ENCODE peak calls at places on chromosomes 5 and 9, in five cellular contexts. B is neural crest cell, T is IMR-90, Q is nephron progenitor cell, E is Calu3. R is an unnamed sample.

GRCh38 chr9:120066315-120066714 is 513.7 kb downstream of the CDK5RAP2 start:
- DNase-seq in Q (no peak), E (no peak), T (no peak), B (no peak), R (no peak)

GRCh38 chr5:133970325-133970671 is 1.9 kb upstream of the C5orf15 start:
- DNase-seq in Q (no peak), B (no peak), T (no peak), E (peak; percentile 15), R (no peak)

GRCh38 chr5:9765421-9765820 is 135.3 kb upstream of the TAS2R1 start:
- DNase-seq in T (peak; percentile 93), E (no peak), B (no peak), Q (no peak), R (no peak)

GRCh38 chr9:74643303-74643933 is 146.3 kb downstream of the RORB start:
- DNase-seq in E (no peak), T (no peak), B (no peak), Q (no peak), R (no peak)

GRCh38 chr9:23441275-23441674 is 384.8 kb downstream of the ELAVL2 start:
- DNase-seq in T (no peak), E (no peak), B (no peak), Q (no peak), R (no peak)

GRCh38 chr9:137317979-137318511 is 16.0 kb upstream of the NRARP start:
- DNase-seq in E (no peak), B (no peak), T (no peak), Q (no peak), R (no peak)

GRCh38 chr9:124469011-124469832 is 19.0 kb downstream of the ADGRD2 start:
- DNase-seq in Q (no peak), B (no peak), E (no peak), T (no peak), R (no peak)

GRCh38 chr9:113137196-113138168 is 13.3 kb upstream of the SLC31A2 start:
- DNase-seq in E (no peak), Q (no peak), T (no peak), B (no peak), R (no peak)

GRCh38 chr5:78633710-78634109 is 14.9 kb downstream of the LHFPL2 start:
- DNase-seq in B (no peak), Q (no peak), T (peak; percentile 84), E (no peak), R (no peak)

GRCh38 chr5:96195053-96195452 is 233.4 kb upstream of the ELL2 start:
- DNase-seq in T (peak; percentile 61), E (no peak), Q (no peak), B (no peak), R (no peak)

GRCh38 chr9:102841376-102841775 is 153.8 kb upstream of the CYLC2 start:
- DNase-seq in B (no peak), Q (no peak), E (no peak), T (no peak), R (no peak)

GRCh38 chr5:169139381-169140125 is 161.4 kb downstream of the SLIT3 start:
- DNase-seq in Q (no peak), E (peak; percentile 89), B (no peak), T (no peak), R (no peak)

GRCh38 chr5:34847056-34847455 is 8.1 kb downstream of the TTC23L start:
- DNase-seq in B (no peak), T (no peak), Q (no peak), E (no peak), R (no peak)

DNA sequence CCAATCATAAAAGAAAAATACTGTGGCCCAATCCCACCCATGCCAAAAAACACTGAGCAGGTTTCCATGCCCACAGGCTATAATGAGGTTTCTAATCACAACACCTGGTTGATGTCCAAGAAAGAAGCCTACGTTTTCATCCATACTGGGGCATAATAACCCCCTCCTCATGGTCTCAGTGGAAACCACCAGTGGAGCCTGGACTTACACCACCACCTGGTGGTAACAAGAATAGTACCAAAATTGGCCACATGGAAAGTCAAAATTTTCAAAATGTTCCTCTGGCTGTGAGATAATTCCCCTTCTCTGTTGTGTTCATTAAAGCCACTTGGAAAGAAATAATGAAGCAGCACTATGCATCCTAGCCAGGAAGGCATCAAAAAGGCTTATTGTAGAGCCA is 687.3 kb upstream of the ST8SIA4 start:
- DNase-seq in E (peak; percentile 4), T (no peak), B (no peak), Q (no peak), R (no peak)
- TF ChIP-seq CTCF in E (peak; percentile 38), T (no peak), B (peak; percentile 49), Q (peak; percentile 36), R (no peak)

GRCh38 chr5:139651863-139652787 is 4.0 kb downstream of the CXXC5 start:
- DNase-seq in E (peak; percentile 94), Q (peak; percentile 84), B (peak; percentile 47), T (peak; percentile 94), R (no peak)
- TF ChIP-seq CTCF in E (no peak), Q (no peak), B (no peak), T (no peak), R (no peak)

DNA sequence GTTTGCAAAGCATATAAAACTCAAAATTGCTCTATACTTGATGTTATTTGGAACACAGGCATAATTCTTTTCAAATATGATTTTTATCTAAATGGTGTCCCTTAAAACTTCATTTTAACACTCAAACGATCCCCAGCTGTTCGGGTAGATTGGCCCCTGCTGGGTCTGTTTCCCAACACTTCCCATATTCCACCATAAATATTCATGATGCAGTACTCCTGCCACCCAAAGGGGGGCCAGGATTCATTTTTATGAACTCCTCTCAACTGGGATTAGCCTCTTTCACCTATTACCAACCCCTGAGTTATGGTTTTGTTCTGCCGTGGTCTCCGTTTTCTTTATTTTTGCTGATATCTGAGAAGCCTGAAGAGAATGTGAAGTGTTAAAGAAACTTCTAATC is 383.9 kb downstream of the DMRT2 start:
- DNase-seq in T (no peak), Q (no peak), B (no peak), E (no peak), R (no peak)
- TF ChIP-seq CTCF in T (no peak), Q (peak; percentile 16), B (peak; percentile 33), E (no peak), R (no peak)

GRCh38 chr5:161676109-161676508 is 9.4 kb upstream of the GABRA6 start:
- DNase-seq in T (no peak), E (no peak), B (no peak), Q (no peak), R (no peak)
- TF ChIP-seq CTCF in T (no peak), E (no peak), B (peak; percentile 61), Q (peak; percentile 58), R (no peak)

GRCh38 chr5:147234098-147234824 is 565 bp upstream of the STK32A start:
- DNase-seq in Q (no peak), E (no peak), B (no peak), T (no peak), R (no peak)

GRCh38 chr5:147240266-147240985 is 5.6 kb downstream of the STK32A start:
- DNase-seq in Q (no peak), E (no peak), B (no peak), T (no peak), R (no peak)

GRCh38 chr5:147234825-147235635 is at the start of gene STK32A:
- DNase-seq in T (no peak), B (peak; percentile 48), E (peak; percentile 93), Q (peak; percentile 81), R (no peak)
- TF ChIP-seq CTCF in T (no peak), B (no peak), E (no peak), Q (no peak), R (no peak)

DNA sequence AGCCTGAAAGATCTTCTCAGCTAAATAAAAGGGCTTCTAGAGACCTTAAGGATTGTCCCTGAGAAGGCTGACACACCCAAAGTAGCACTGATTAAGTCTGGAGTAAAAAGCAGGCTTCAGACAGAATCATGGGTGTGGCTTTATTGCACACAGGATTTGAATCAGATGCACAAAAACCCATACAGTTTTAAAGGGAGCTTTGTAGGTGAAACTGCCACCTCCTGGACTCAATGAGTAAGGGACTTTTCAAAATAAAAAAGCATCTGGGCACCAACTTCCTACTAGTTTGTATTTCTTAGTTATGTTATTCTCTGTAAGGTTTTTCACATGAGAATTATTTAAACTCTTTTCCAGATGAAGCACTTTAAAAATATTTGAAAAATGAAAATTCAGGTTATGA is 129.4 kb downstream of the EDIL3 start:
- DNase-seq in Q (no peak), B (no peak), T (peak; percentile 48), E (peak; percentile 4), R (no peak)
- TF ChIP-seq CTCF in Q (peak; percentile 6), B (peak; percentile 52), T (peak; percentile 47), E (no peak), R (no peak)

GRCh38 chr5:81165493-81166119 is 67.5 kb upstream of the CKMT2 start:
- DNase-seq in Q (peak; percentile 64), T (peak; percentile 67), E (peak; percentile 83), B (peak; percentile 54), R (peak; percentile 73)
- TF ChIP-seq CTCF in Q (peak; percentile 62), T (peak; percentile 78), E (peak; percentile 77), B (peak; percentile 72), R (peak; percentile 52)

DNA sequence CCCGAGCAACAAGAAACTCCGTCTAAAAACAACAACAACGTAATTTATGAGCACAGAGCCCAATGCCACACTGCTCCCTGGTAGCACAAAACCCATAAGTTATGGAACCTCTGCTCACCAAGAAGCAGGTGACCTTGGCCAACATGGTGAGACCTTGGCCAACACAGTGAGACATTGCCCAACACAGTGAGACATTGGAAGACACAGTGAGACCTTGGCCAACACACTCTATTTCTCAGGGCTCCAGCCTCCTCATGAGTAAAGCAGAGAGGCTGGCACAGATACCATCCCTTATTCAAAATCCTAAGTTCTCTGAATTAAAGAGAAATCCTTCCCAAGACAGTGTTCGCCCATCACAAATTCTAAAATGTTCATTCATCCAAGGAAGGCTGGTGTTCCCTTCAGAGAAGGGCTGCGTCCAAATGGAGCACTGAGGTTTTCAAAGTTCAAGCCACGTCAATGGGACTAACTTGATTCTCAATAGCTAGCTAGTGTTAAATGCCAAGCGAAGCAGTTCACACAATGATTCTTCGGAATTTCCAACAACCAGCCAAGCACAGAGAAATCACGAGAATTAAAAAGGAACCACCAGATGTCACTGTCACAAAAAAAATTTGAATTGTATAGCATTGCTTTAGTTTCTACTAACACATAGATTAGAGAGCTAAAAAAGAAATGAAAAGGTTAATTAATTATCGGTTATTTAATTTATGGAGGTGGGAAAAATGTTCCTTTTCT is 29.4 kb downstream of the TTC39B start:
- DNase-seq in T (peak; percentile 25), E (no peak), B (no peak), Q (no peak), R (no peak)
- TF ChIP-seq CTCF in T (peak; percentile 51), E (no peak), B (peak; percentile 60), Q (no peak), R (peak; percentile 56)

GRCh38 chr9:22037954-22038690 is 29.0 kb upstream of the CDKN2B start:
- DNase-seq in E (no peak), T (peak; percentile 47), B (no peak), Q (no peak), R (no peak)
- TF ChIP-seq CTCF in E (peak; percentile 32), T (peak; percentile 55), B (peak; percentile 71), Q (peak; percentile 29), R (peak; percentile 58)

DNA sequence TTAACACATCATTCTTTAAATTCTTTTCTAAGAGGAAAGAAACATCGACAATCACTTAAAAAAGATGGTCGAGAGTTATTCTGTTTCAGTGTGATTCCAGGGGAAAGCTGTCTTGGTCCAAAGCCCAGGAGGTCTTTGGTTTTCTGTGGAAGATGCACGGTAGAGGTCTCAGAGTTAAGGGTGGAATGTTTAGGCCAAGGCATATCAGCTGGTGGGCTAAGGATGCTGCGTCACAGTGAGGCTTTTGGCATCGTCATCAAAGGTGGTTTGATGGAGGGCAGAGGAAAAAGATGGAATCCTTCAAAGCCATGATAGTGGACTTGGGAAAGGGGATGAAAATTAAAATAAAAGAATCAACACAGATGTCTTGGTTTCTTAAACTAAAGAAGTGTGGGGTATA is 137.3 kb upstream of the ANKH start:
- DNase-seq in E (no peak), B (no peak), T (peak; percentile 29), Q (no peak), R (no peak)
- TF ChIP-seq CTCF in E (no peak), B (no peak), T (no peak), Q (no peak), R (no peak)